ENCODE peak calls at places on chromosomes 3 and 15, in seven cellular contexts. H is hypothalamus; M is A549; Q is naive thymus-derived CD8-positive, alpha-beta T cell; E is stimulated activated CD4-positive, alpha-beta T cell treated with anti-CD3 and anti-CD28 coated beads, Interleukin-1b, Interleukin-23, amount 100 ng/mL, for 24 hours; C is NT2/D1; T is activated CD4-positive, alpha-beta T cell treated with anti-CD3 and anti-CD28 coated beads for 36 hours. G is an unnamed sample.

GRCh38 chr15:26460165-26460564 is 312.7 kb downstream of the GABRB3 start:
- DNase-seq in M (no peak), E (no peak), Q (no peak), C (no peak), H (no peak), T (no peak), G (no peak)

GRCh38 chr3:31753050-31753425 is 220.3 kb downstream of the STT3B start:
- DNase-seq in E (no peak), M (no peak), T (no peak), C (no peak), H (no peak), Q (no peak), G (no peak)

GRCh38 chr15:60633426-60633968 is 154.6 kb upstream of the ICE2 start:
- DNase-seq in Q (no peak), C (no peak), E (no peak), H (no peak), T (no peak), M (no peak), G (no peak)

GRCh38 chr3:72973031-72973723 is 23.4 kb upstream of the PPP4R2 start:
- DNase-seq in C (no peak), M (no peak), H (no peak), T (no peak), Q (no peak), E (no peak), G (peak)

GRCh38 chr3:107861422-107861821 is 229.4 kb downstream of the CD47 start:
- DNase-seq in E (no peak), M (no peak), C (no peak), H (no peak), T (no peak), Q (no peak), G (no peak)

GRCh38 chr3:126811530-126811929 is 107.5 kb downstream of the CHCHD6 start:
- DNase-seq in C (no peak), M (no peak), E (no peak), Q (no peak), H (no peak), T (no peak), G (no peak)

GRCh38 chr3:120622870-120623718 is 27.0 kb downstream of the NDUFB4 start:
- DNase-seq in C (no peak), H (no peak), E (no peak), M (peak), Q (no peak), T (peak), G (peak)

GRCh38 chr3:62607287-62608029 is 234.1 kb upstream of the FEZF2 start:
- DNase-seq in Q (no peak), E (no peak), C (no peak), T (no peak), M (no peak), H (no peak), G (peak)